ENCODE peak calls at places on chromosomes 1 and 21, in eight cellular contexts. One of them, this sample, is unnamed.

GRCh38 chr1:4002061-4002521 is 102.0 kb upstream of the C1orf174 start:
- DNase-seq in right lobe of liver: no peak
- DNase-seq in K562: no peak
- DNase-seq in ovary: no peak
- DNase-seq in Peyer's patch: peak
- DNase-seq in IMR-90: no peak
- DNase-seq in A549: no peak
- DNase-seq in tibial nerve: no peak
- DNase-seq in this sample: no peak

GRCh38 chr1:66853379-66853778 is 52.3 kb upstream of the INSL5 start:
- DNase-seq in tibial nerve: no peak
- DNase-seq in A549: no peak
- DNase-seq in right lobe of liver: no peak
- DNase-seq in ovary: no peak
- DNase-seq in Peyer's patch: no peak
- DNase-seq in K562: no peak
- DNase-seq in IMR-90: no peak
- DNase-seq in this sample: no peak

GRCh38 chr1:98393719-98394118 is 267.8 kb upstream of the SNX7 start:
- DNase-seq in A549: no peak
- DNase-seq in K562: no peak
- DNase-seq in right lobe of liver: no peak
- DNase-seq in Peyer's patch: no peak
- DNase-seq in IMR-90: no peak
- DNase-seq in tibial nerve: no peak
- DNase-seq in ovary: no peak
- DNase-seq in this sample: no peak

GRCh38 chr1:54965624-54966340 is 14.6 kb upstream of the TMEM61 start:
- DNase-seq in K562: peak
- DNase-seq in right lobe of liver: peak
- DNase-seq in A549: no peak
- DNase-seq in tibial nerve: peak
- DNase-seq in ovary: no peak
- DNase-seq in IMR-90: peak
- DNase-seq in Peyer's patch: peak
- DNase-seq in this sample: no peak

GRCh38 chr1:168972225-168972624 is 134.3 kb upstream of the ATP1B1 start:
- DNase-seq in tibial nerve: no peak
- DNase-seq in right lobe of liver: no peak
- DNase-seq in Peyer's patch: no peak
- DNase-seq in A549: no peak
- DNase-seq in IMR-90: no peak
- DNase-seq in K562: no peak
- DNase-seq in ovary: no peak
- DNase-seq in this sample: no peak

GRCh38 chr1:154809436-154810413 is 60.4 kb downstream of the KCNN3 start:
- DNase-seq in Peyer's patch: no peak
- DNase-seq in tibial nerve: no peak
- DNase-seq in ovary: no peak
- DNase-seq in right lobe of liver: no peak
- DNase-seq in IMR-90: peak
- DNase-seq in A549: no peak
- DNase-seq in K562: no peak
- DNase-seq in this sample: peak

GRCh38 chr1:208536176-208536575 is 292.0 kb upstream of the PLXNA2 start:
- DNase-seq in IMR-90: no peak
- DNase-seq in A549: no peak
- DNase-seq in ovary: no peak
- DNase-seq in Peyer's patch: no peak
- DNase-seq in K562: no peak
- DNase-seq in tibial nerve: no peak
- DNase-seq in right lobe of liver: no peak
- DNase-seq in this sample: no peak

GRCh38 chr1:166383137-166383536 is 216.3 kb upstream of the FAM78B start:
- DNase-seq in right lobe of liver: no peak
- DNase-seq in K562: no peak
- DNase-seq in Peyer's patch: no peak
- DNase-seq in IMR-90: no peak
- DNase-seq in ovary: no peak
- DNase-seq in A549: no peak
- DNase-seq in tibial nerve: no peak
- DNase-seq in this sample: no peak

GRCh38 chr1:83978056-83978455 is 20.9 kb downstream of the TTLL7 start:
- DNase-seq in IMR-90: no peak
- DNase-seq in ovary: no peak
- DNase-seq in tibial nerve: no peak
- DNase-seq in K562: no peak
- DNase-seq in A549: no peak
- DNase-seq in right lobe of liver: no peak
- DNase-seq in Peyer's patch: no peak
- DNase-seq in this sample: no peak

GRCh38 chr1:51147394-51147793 is 45.4 kb downstream of the C1orf185 start:
- DNase-seq in right lobe of liver: no peak
- DNase-seq in K562: no peak
- DNase-seq in IMR-90: no peak
- DNase-seq in ovary: no peak
- DNase-seq in Peyer's patch: no peak
- DNase-seq in A549: no peak
- DNase-seq in tibial nerve: no peak
- DNase-seq in this sample: no peak

GRCh38 chr21:22145555-22145954 is 1147.3 kb downstream of the NCAM2 start:
- DNase-seq in K562: no peak
- DNase-seq in tibial nerve: no peak
- DNase-seq in Peyer's patch: no peak
- DNase-seq in IMR-90: no peak
- DNase-seq in A549: no peak
- DNase-seq in ovary: no peak
- DNase-seq in right lobe of liver: no peak
- DNase-seq in this sample: no peak

GRCh38 chr1:236854602-236854978 is 59.5 kb downstream of the MTR start:
- DNase-seq in ovary: no peak
- DNase-seq in Peyer's patch: no peak
- DNase-seq in IMR-90: peak
- DNase-seq in right lobe of liver: no peak
- DNase-seq in A549: no peak
- DNase-seq in K562: no peak
- DNase-seq in tibial nerve: no peak
- DNase-seq in this sample: peak

GRCh38 chr1:54365847-54366246 is 40.3 kb downstream of the SSBP3 start:
- DNase-seq in K562: no peak
- DNase-seq in right lobe of liver: no peak
- DNase-seq in IMR-90: no peak
- DNase-seq in Peyer's patch: no peak
- DNase-seq in tibial nerve: no peak
- DNase-seq in ovary: no peak
- DNase-seq in A549: no peak
- DNase-seq in this sample: no peak

GRCh38 chr21:32414579-32415358 is 2.3 kb downstream of the EVA1C start:
- DNase-seq in A549: no peak
- DNase-seq in K562: no peak
- DNase-seq in ovary: no peak
- DNase-seq in IMR-90: peak
- DNase-seq in Peyer's patch: no peak
- DNase-seq in tibial nerve: no peak
- DNase-seq in right lobe of liver: peak
- DNase-seq in this sample: no peak

GRCh38 chr1:183473286-183473536 is 912 bp downstream of the SMG7 start:
- DNase-seq in IMR-90: no peak
- DNase-seq in ovary: no peak
- DNase-seq in Peyer's patch: no peak
- DNase-seq in A549: no peak
- DNase-seq in right lobe of liver: no peak
- DNase-seq in tibial nerve: no peak
- DNase-seq in K562: no peak
- DNase-seq in this sample: no peak

GRCh38 chr1:183471748-183472487 is 381 bp upstream of the SMG7 start:
- DNase-seq in tibial nerve: peak
- DNase-seq in A549: peak
- DNase-seq in IMR-90: peak
- DNase-seq in K562: peak
- DNase-seq in right lobe of liver: peak
- DNase-seq in ovary: peak
- DNase-seq in Peyer's patch: peak
- DNase-seq in this sample: peak

GRCh38 chr1:183470147-183470960 is 1.9 kb upstream of the SMG7 start:
- DNase-seq in Peyer's patch: peak
- DNase-seq in tibial nerve: peak
- DNase-seq in K562: peak
- DNase-seq in ovary: peak
- DNase-seq in right lobe of liver: peak
- DNase-seq in IMR-90: peak
- DNase-seq in A549: peak
- DNase-seq in this sample: peak

GRCh38 chr1:183470961-183471747 is 1.1 kb upstream of the SMG7 start:
- DNase-seq in A549: peak
- DNase-seq in Peyer's patch: peak
- DNase-seq in right lobe of liver: peak
- DNase-seq in tibial nerve: peak
- DNase-seq in ovary: peak
- DNase-seq in K562: peak
- DNase-seq in IMR-90: peak
- DNase-seq in this sample: peak

GRCh38 chr1:183472488-183473285 is at the start of gene SMG7:
- DNase-seq in K562: peak
- DNase-seq in IMR-90: peak
- DNase-seq in right lobe of liver: peak
- DNase-seq in tibial nerve: peak
- DNase-seq in A549: no peak
- DNase-seq in ovary: peak
- DNase-seq in Peyer's patch: peak
- DNase-seq in this sample: peak
- TF ChIP-seq POLR2A in K562: peak
- TF ChIP-seq POLR2A in IMR-90: no peak
- TF ChIP-seq POLR2A in right lobe of liver: no peak
- TF ChIP-seq POLR2A in tibial nerve: no peak
- TF ChIP-seq POLR2A in A549: peak
- TF ChIP-seq POLR2A in ovary: no peak
- TF ChIP-seq POLR2A in Peyer's patch: no peak
- TF ChIP-seq POLR2A in this sample: peak

DNA sequence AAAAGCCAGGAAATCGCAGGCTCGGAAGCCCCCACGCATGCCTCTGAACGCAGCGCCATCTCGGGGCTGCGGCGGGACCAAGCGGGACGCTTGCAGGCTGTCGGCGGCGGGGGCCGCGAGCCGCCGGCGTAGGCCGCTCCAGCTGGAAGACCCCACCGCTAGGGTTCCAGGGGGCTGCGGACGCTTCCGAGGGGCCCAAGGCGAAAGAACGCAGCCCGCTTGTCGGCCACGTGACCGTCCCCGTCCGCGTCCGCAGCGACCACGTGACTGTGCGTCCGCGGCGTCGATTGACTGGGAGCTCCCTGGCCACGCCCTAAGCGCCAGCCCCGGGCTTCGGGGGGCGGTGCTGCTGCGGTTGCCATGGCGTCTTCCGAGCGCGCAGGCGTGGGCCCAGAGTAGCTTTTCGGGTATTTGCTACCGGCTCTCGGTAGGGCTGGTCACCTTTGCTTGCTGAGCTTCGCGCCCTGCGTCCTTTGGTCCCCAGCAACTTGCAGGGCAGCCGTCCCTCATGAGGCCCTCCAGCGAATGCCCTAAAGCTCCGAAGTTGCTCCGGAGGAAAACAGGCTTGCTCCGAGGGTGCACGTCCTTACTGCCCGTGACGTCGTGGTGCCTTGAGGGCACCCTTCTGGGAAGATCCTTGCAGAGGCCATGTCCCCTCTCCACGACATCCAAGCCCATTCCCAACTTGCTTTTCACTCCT is 197.2 kb downstream of the DYRK1A start:
- DNase-seq in tibial nerve: peak
- DNase-seq in K562: peak
- DNase-seq in ovary: peak
- DNase-seq in IMR-90: peak
- DNase-seq in Peyer's patch: peak
- DNase-seq in right lobe of liver: peak
- DNase-seq in A549: peak
- DNase-seq in this sample: peak
- TF ChIP-seq POLR2A in tibial nerve: peak
- TF ChIP-seq POLR2A in K562: peak
- TF ChIP-seq POLR2A in ovary: peak
- TF ChIP-seq POLR2A in IMR-90: peak
- TF ChIP-seq POLR2A in Peyer's patch: peak
- TF ChIP-seq POLR2A in right lobe of liver: no peak
- TF ChIP-seq POLR2A in A549: peak
- TF ChIP-seq POLR2A in this sample: peak

DNA sequence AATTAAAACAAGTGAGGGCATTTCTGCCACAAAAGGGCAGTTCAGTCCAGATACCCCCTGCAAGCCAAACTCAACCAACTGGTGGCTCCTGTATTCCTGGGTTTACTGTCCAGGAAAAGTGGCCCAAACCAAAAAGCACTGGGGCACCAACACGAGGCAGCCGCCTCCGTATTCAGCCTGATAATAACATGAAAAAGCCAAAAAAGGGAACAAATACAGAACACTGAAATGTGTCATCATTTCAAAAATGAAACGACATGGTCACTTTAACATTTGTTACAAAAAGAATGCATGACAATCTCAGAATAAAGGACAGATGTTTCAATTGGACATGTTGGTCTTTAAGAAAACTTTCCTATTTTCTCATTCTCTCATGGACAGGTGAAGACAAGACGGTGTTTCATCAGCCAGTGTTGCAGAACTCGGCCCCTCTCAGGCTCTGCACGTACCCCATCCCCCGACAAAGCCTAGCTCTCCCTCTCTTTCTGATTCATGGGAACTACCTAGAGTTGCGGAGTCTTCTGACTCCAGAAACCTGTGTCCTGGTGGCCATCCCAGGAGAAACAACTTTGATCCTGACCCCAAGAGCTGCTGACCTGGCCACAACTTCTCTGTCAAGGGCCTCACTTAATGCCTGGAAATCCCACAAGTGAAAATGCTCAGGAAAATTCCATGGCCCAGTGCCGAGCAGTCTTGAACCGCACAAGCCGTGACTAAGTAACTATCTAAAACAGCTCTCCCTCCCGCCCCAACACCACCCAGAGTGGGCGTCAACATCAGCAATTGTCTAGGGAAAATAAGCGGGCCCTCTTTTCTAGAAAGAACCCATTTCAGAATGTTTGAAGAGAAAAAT is 27.1 kb downstream of the ZBTB17 start:
- DNase-seq in Peyer's patch: peak
- DNase-seq in ovary: peak
- DNase-seq in tibial nerve: peak
- DNase-seq in A549: no peak
- DNase-seq in K562: peak
- DNase-seq in IMR-90: peak
- DNase-seq in right lobe of liver: peak
- DNase-seq in this sample: peak
- TF ChIP-seq POLR2A in Peyer's patch: no peak
- TF ChIP-seq POLR2A in ovary: no peak
- TF ChIP-seq POLR2A in tibial nerve: no peak
- TF ChIP-seq POLR2A in A549: no peak
- TF ChIP-seq POLR2A in K562: no peak
- TF ChIP-seq POLR2A in IMR-90: peak
- TF ChIP-seq POLR2A in right lobe of liver: no peak
- TF ChIP-seq POLR2A in this sample: no peak

DNA sequence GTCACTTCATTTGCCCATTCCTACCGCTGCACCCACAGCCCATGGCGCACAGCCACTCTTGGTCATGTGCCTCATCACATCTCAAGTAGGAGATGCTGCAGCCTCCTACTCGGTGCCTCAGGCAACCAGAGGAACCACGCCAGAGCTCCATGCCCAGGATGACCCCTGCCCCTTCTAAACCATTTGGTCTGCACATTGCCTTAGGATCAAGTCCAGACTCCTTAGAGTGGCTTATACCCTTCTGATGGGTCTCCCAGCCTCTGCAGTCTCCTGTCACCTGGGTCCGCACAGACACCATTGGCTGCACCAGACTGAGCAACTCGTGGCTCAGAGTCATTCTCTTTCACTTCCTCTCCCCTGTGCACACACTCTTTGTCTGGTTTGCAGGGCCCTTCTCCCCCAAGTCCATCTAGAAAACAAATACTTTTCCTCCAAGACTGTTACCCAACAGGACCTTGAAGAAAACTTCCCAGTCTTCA is 2.2 kb upstream of the ADORA3 start:
- DNase-seq in tibial nerve: no peak
- DNase-seq in A549: no peak
- DNase-seq in K562: no peak
- DNase-seq in right lobe of liver: no peak
- DNase-seq in Peyer's patch: peak
- DNase-seq in ovary: no peak
- DNase-seq in IMR-90: no peak
- DNase-seq in this sample: no peak
- TF ChIP-seq POLR2A in tibial nerve: no peak
- TF ChIP-seq POLR2A in A549: no peak
- TF ChIP-seq POLR2A in K562: no peak
- TF ChIP-seq POLR2A in right lobe of liver: peak
- TF ChIP-seq POLR2A in Peyer's patch: no peak
- TF ChIP-seq POLR2A in ovary: no peak
- TF ChIP-seq POLR2A in IMR-90: no peak
- TF ChIP-seq POLR2A in this sample: no peak

This sample was measured in H54.